ENCODE peak calls at places on chromosomes 2 and 18, in eight cellular contexts. T, R, G, Y, P, M, B and J are unnamed samples.

GRCh38 chr18:57214976-57215375 is 68.1 kb downstream of the BOD1L2 start:
- DNase-seq in T (no peak), R (no peak), G (no peak), Y (no peak), P (no peak), M (no peak), B (no peak), J (no peak)

GRCh38 chr2:92326-92725 is 46.0 kb upstream of the FAM110C start:
- DNase-seq in T (no peak), R (no peak), G (no peak), Y (no peak), P (no peak), M (no peak), B (no peak), J (no peak)

GRCh38 chr2:68426885-68427579 is 40.1 kb downstream of the FBXO48 start:
- DNase-seq in T (peak), R (no peak), G (no peak), Y (peak), P (no peak), M (no peak), B (no peak), J (no peak)

GRCh38 chr18:50590625-50591024 is 30.7 kb downstream of the MAPK4 start:
- DNase-seq in T (no peak), R (no peak), G (no peak), Y (no peak), P (no peak), M (no peak), B (no peak), J (no peak)

GRCh38 chr18:56276466-56276865 is 361.9 kb downstream of the TXNL1 start:
- DNase-seq in T (no peak), R (no peak), G (no peak), Y (no peak), P (no peak), M (no peak), B (no peak), J (no peak)

GRCh38 chr2:32688511-32688910 is 60.7 kb downstream of the TTC27 start:
- DNase-seq in T (peak), R (peak), G (no peak), Y (peak), P (no peak), M (no peak), B (no peak), J (no peak)

GRCh38 chr18:32455346-32455745 is 15.3 kb downstream of the GAREM1 start:
- DNase-seq in T (no peak), R (no peak), G (no peak), Y (peak), P (no peak), M (no peak), B (no peak), J (no peak)

GRCh38 chr2:168814939-168815907 is 12.8 kb downstream of the NOSTRIN start:
- DNase-seq in T (no peak), R (no peak), G (no peak), Y (no peak), P (no peak), M (no peak), B (peak), J (no peak)

DNA sequence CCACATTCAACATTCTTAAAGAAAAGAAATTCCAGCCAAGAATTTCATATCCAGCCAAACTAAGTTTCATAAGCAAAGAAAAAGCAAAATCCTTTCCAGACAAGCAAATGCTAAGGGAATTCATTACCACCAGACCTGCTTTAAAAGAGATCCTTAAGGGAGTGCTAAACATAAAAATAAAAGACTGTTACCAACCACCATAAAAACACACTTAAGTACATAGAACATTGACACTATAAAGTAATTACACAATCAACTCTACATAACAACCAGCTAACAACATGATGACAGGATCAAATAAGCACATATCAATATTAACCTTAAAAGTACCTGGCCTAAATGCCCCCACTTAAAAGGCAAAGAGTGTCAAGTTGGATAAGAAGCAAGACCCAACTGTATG is 153.5 kb downstream of the FTCDNL1 start:
- DNase-seq in T (no peak), R (no peak), G (no peak), Y (no peak), P (no peak), M (no peak), B (no peak), J (no peak)
- TF ChIP-seq CTCF in T (no peak), R (no peak), G (no peak), Y (no peak), P (no peak), M (no peak), B (no peak), J (no peak)

GRCh38 chr2:181239400-181239799 is 217.8 kb upstream of the ITGA4 start:
- DNase-seq in T (no peak), R (peak), G (no peak), Y (peak), P (no peak), M (no peak), B (no peak), J (peak)
- TF ChIP-seq CTCF in T (peak), R (no peak), G (no peak), Y (peak), P (no peak), M (no peak), B (no peak), J (peak)

DNA sequence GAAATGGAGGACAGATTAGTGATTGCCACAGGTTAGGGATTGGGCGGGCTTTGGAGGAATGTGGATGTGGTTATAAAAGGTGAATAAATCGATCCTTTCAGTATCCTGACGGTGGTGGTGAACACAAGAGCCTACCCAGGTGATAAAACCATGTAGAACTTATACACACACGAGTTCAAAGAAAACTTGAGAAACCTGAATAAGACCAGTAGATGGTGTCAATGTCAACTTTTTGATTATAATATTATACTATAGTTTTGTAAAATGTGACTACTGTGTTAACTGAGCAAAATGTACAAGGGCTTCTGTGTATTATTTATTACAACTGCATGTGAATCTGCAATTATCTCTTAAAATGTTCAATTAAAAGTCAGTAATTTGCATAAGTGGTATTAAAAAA is 136.3 kb downstream of the ERBB4 start:
- DNase-seq in T (no peak), R (no peak), G (no peak), Y (no peak), P (no peak), M (no peak), B (no peak), J (no peak)
- TF ChIP-seq CTCF in T (no peak), R (no peak), G (no peak), Y (no peak), P (no peak), M (no peak), B (no peak), J (no peak)

DNA sequence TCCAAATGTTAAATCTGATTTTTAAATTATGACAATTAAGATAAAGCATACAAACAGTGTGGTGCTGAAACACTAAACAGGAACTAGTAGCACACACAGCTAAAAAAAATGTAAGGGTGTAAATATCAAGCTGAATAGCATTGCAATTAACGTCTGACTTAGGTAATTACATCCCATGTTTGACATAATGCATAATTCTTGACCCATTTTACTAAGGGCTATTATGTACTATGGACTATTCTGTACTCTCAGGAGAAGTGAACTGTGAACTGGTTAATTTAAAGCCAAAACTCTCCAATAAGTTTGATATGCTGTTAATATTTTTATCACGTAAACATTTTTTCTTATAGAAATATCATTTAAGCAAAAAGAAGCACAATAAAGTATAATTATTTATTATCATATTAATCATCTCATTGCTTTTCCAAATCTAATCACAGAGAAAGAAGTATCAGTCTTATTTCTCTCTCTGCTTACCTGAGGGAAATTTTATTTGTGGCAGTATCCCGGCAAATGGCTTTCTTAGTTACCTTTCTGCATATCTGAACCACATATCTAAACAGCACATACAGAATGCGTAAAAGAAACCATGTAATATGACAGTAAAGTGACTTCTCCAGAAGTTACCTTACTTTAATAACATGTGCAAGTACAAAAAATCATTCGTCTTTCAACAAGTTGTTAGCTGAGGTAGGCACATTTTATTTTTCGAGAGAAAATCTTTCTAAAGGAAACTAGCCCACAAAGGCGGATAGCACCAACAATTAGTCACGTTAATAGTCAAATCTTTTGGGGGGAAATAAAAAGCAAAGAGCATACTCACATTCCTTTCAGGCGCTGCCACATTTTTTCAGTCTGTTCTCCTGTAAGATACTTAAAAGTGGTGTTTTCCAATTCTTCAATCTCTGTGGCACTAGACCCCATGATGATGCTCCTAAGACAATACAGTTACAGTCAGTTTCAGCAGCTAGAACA is 94.9 kb upstream of the PDE1A start:
- DNase-seq in T (no peak), R (no peak), G (no peak), Y (no peak), P (no peak), M (no peak), B (no peak), J (no peak)
- TF ChIP-seq CTCF in T (no peak), R (no peak), G (no peak), Y (no peak), P (no peak), M (no peak), B (no peak), J (no peak)